ENCODE peak calls at places on chromosomes 2 and 18, in four cellular contexts. I, E, M and X are unnamed samples.

GRCh38 chr2:37795938-37796337 is 124.5 kb upstream of the CDC42EP3 start:
- DNase-seq in E (no peak), I (no peak), M (no peak), X (no peak)

GRCh38 chr18:48931680-48932461 is 18.9 kb downstream of the SMAD7 start:
- DNase-seq in I (no peak), M (no peak), E (peak; percentile 49), X (no peak)

GRCh38 chr2:7961550-7961949 is 720.3 kb upstream of the ID2 start:
- DNase-seq in I (no peak), E (no peak), M (no peak), X (no peak)

GRCh38 chr18:54149078-54149697 is 75.3 kb downstream of the MBD2 start:
- DNase-seq in M (no peak), E (peak; percentile 38), I (no peak), X (no peak)

GRCh38 chr2:157857881-157858280 is 18.2 kb downstream of the ACVR1 start:
- DNase-seq in E (no peak), M (no peak), I (no peak), X (no peak)

GRCh38 chr2:8661736-8662135 is 20.1 kb upstream of the ID2 start:
- DNase-seq in E (no peak), I (no peak), M (no peak), X (no peak)

GRCh38 chr2:197251576-197251975 is 59.0 kb downstream of the ANKRD44 start:
- DNase-seq in E (no peak), M (no peak), I (no peak), X (no peak)

GRCh38 chr2:20196881-20197204 is 28.1 kb downstream of the SDC1 start:
- DNase-seq in E (no peak), I (no peak), M (no peak), X (no peak)

GRCh38 chr2:217062774-217063173 is 202.9 kb upstream of the TNP1 start:
- DNase-seq in M (no peak), I (no peak), E (no peak), X (no peak)

GRCh38 chr18:24031318-24031717 is 16.8 kb downstream of the TTC39C start:
- DNase-seq in I (no peak), M (no peak), E (no peak), X (no peak)

GRCh38 chr2:113200236-113200635 is 26.5 kb downstream of the PSD4 start:
- DNase-seq in I (peak; percentile 13), M (no peak), E (no peak), X (peak; percentile 40)

GRCh38 chr2:220586980-220587549 is 959.6 kb downstream of the SLC4A3 start:
- DNase-seq in E (no peak), M (no peak), I (no peak), X (no peak)

GRCh38 chr18:23658296-23658695 is 4.4 kb downstream of the ANKRD29 start:
- DNase-seq in M (no peak), I (no peak), E (no peak), X (no peak)

GRCh38 chr2:149004836-149005235 is 33.7 kb upstream of the LYPD6B start:
- DNase-seq in E (no peak), M (no peak), I (no peak), X (no peak)

GRCh38 chr2:227413371-227413770 is 25.6 kb upstream of the SCYGR1 start:
- DNase-seq in I (no peak), M (no peak), E (no peak), X (no peak)

GRCh38 chr2:116877944-116878343 is 936.5 kb upstream of the DDX18 start:
- DNase-seq in M (no peak), E (no peak), I (no peak), X (no peak)

GRCh38 chr2:158835431-158835830 is 40.3 kb downstream of the DAPL1 start:
- DNase-seq in M (no peak), E (no peak), I (no peak), X (no peak)

GRCh38 chr2:189885368-189885767 is 101.1 kb downstream of the PMS1 start:
- DNase-seq in M (no peak), I (no peak), E (no peak), X (no peak)

GRCh38 chr2:179538406-179538805 is 273.8 kb upstream of the SESTD1 start:
- DNase-seq in I (no peak), E (no peak), M (no peak), X (no peak)
- TF ChIP-seq TEAD4 in I (no peak), E (no peak), M (peak; percentile 28), X (no peak)

DNA sequence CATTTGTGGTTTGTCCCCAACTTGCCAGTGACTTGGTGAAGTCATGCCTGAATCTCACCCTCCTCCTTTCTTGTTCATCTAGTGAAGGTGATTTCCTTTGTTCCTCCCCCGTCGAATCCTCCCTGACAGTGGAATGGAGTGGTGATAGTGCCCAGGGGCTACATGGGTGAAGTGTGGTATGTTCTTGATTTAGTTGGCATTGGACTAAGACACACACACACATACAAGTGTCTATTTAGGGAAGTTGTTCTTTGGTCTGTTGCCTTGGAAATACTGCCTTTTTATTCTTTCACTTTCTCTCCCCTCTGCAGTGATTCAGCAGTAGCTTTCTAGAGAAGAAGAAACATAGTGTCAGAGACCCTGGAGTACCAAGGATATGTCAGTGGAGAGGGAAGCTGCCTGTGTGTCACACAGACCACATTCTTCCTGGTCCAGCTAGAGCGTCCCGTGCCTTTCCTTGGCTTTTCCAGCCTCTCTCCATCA is 10.9 kb downstream of the INPP4A start:
- DNase-seq in M (no peak), I (no peak), E (no peak), X (no peak)
- TF ChIP-seq TEAD4 in M (no peak), I (no peak), E (no peak), X (no peak)

DNA sequence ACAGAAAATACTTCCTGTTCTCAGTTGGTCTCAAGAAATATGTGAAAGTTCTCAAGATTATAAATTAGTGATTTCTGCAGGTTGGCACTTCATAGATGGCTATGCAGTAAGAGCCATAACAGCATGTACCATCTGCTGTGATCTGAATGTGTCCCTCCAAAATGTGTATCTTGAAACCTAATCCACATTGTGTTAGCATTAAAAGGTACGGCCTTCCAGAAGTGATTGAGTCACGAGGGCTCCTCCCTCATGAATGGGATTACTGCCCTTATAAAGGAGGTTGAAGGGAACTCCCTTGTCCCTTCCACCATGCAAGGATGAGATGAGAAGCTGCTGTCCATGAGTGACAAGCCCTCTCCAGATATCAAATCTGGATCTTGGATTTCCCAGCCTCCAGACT is 45.0 kb downstream of the METTL4 start:
- DNase-seq in M (no peak), I (no peak), E (no peak), X (no peak)
- TF ChIP-seq TEAD4 in M (no peak), I (no peak), E (no peak), X (no peak)

DNA sequence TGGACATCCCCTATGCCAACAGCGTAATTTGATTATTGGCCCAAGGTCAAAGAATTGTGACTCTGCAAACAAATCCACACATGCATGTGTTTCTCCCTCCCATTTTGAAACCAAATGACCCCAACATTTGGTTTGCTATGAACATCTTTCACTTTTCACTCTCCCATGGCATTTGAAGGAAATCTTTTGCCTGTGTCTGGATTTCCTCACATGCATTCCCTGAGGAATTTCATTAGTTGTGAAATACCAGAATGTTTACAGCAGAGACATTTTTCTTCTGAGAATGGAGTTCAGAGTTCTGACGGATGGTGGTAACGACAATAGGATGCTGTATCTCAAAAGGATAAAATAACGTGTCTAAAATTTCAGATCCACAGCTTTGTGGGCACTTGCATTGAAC is 60.3 kb upstream of the LMAN1 start:
- DNase-seq in M (no peak), I (no peak), E (no peak), X (no peak)
- TF ChIP-seq TEAD4 in M (no peak), I (no peak), E (no peak), X (no peak)

GRCh38 chr2:198315791-198316190 is 511.4 kb downstream of the PLCL1 start:
- DNase-seq in M (no peak), E (no peak), I (no peak), X (no peak)
- TF ChIP-seq TEAD4 in M (no peak), E (no peak), I (no peak), X (no peak)